ENCODE peak calls at places on chromosomes 3 and 15, in four cellular contexts. K is nucleus accumbens, N is fibroblast of lung, U is HFFc6. S is an unnamed sample.

GRCh38 chr3:148221303-148221702 is 476.4 kb upstream of the AGTR1 start:
- DNase-seq in K (no peak), N (no peak), U (no peak), S (no peak)

GRCh38 chr3:107988464-107989156 is 102.2 kb downstream of the CD47 start:
- DNase-seq in K (no peak), N (peak), U (peak), S (no peak)

GRCh38 chr15:81886586-81886985 is 159.2 kb downstream of the MEX3B start:
- DNase-seq in K (no peak), N (no peak), U (no peak), S (no peak)

GRCh38 chr3:175338775-175339535 is 479.8 kb downstream of the NAALADL2 start:
- DNase-seq in K (no peak), N (peak), U (peak), S (no peak)

GRCh38 chr15:67004142-67004541 is 61.3 kb upstream of the SMAD3 start:
- DNase-seq in K (no peak), N (no peak), U (no peak), S (no peak)

GRCh38 chr3:187041362-187042061 is 97.8 kb downstream of the RPL39L start:
- DNase-seq in K (no peak), N (no peak), U (no peak), S (no peak)

GRCh38 chr15:70258369-70259029 is 160.8 kb upstream of the TLE3 start:
- DNase-seq in K (peak), N (no peak), U (no peak), S (no peak)

GRCh38 chr3:143831208-143831607 is 17.1 kb downstream of the SLC9A9 start:
- DNase-seq in K (no peak), N (peak), U (no peak), S (no peak)

GRCh38 chr3:47347217-47347801 is 33.5 kb upstream of the PTPN23 start:
- DNase-seq in K (no peak), N (peak), U (no peak), S (no peak)

GRCh38 chr15:25437751-25438600 is 848 bp downstream of the UBE3A start:
- DNase-seq in K (peak), N (peak), U (peak), S (peak)

GRCh38 chr3:126888186-126888760 is 94.6 kb upstream of the PLXNA1 start:
- DNase-seq in K (no peak), N (no peak), U (no peak), S (no peak)

GRCh38 chr3:58116985-58117384 is 93.8 kb downstream of the DNASE1L3 start:
- DNase-seq in K (no peak), N (peak), U (no peak), S (no peak)

GRCh38 chr3:66162766-66163165 is 58.0 kb upstream of the SLC25A26 start:
- DNase-seq in K (no peak), N (no peak), U (no peak), S (no peak)

GRCh38 chr3:56856686-56857577 is 55.2 kb upstream of the ARHGEF3 start:
- DNase-seq in K (no peak), N (no peak), U (no peak), S (no peak)

GRCh38 chr3:47792699-47793098 is 10.2 kb upstream of the DHX30 start:
- DNase-seq in K (no peak), N (no peak), U (no peak), S (no peak)

GRCh38 chr15:45276851-45277250 is 24.8 kb downstream of the SLC28A2 start:
- DNase-seq in K (no peak), N (peak), U (peak), S (no peak)

GRCh38 chr15:83305696-83306291 is 21.3 kb upstream of the BNC1 start:
- DNase-seq in K (no peak), N (no peak), U (no peak), S (no peak)

GRCh38 chr15:67146214-67146613 is 80.8 kb downstream of the SMAD3 start:
- DNase-seq in K (no peak), N (peak), U (peak), S (no peak)

GRCh38 chr15:85504739-85505676 is 124.6 kb downstream of the AKAP13 start:
- DNase-seq in K (peak), N (peak), U (peak), S (no peak)

GRCh38 chr15:40302981-40303380 is 4.8 kb downstream of the PLCB2 start:
- DNase-seq in K (no peak), N (no peak), U (no peak), S (no peak)

GRCh38 chr3:12903881-12904280 is 62.5 kb upstream of the RPL32 start:
- DNase-seq in K (no peak), N (no peak), U (no peak), S (no peak)

GRCh38 chr3:132652640-132653270 is 6.9 kb downstream of the ACAD11 start:
- DNase-seq in K (no peak), N (peak), U (no peak), S (no peak)

GRCh38 chr3:13281657-13282527 is 138.2 kb downstream of the NUP210 start:
- DNase-seq in K (no peak), N (no peak), U (no peak), S (no peak)

GRCh38 chr15:67119238-67119846 is 53.9 kb downstream of the SMAD3 start:
- DNase-seq in K (no peak), N (no peak), U (no peak), S (no peak)

GRCh38 chr3:9379327-9379726 is 16.5 kb downstream of the THUMPD3 start:
- DNase-seq in K (no peak), N (no peak), U (no peak), S (no peak)

GRCh38 chr3:185716436-185717090 is 108.3 kb downstream of the IGF2BP2 start:
- DNase-seq in K (no peak), N (no peak), U (no peak), S (no peak)

GRCh38 chr15:41013698-41014414 is 60.6 kb downstream of the CHAC1 start:
- DNase-seq in K (no peak), N (peak), U (no peak), S (no peak)

GRCh38 chr15:31974855-31975421 is 55.4 kb upstream of the CHRNA7 start:
- DNase-seq in K (peak), N (peak), U (no peak), S (peak)

GRCh38 chr3:124584552-124585391 is 145.5 kb upstream of the UMPS start:
- DNase-seq in K (peak), N (peak), U (no peak), S (peak)

GRCh38 chr3:37862712-37863551 is 1.3 kb downstream of the CTDSPL start:
- DNase-seq in K (peak), N (peak), U (peak), S (no peak)

GRCh38 chr3:181549266-181549665 is 162.5 kb upstream of the SOX2 start:
- DNase-seq in K (no peak), N (no peak), U (no peak), S (no peak)

GRCh38 chr3:107661447-107662108 is 138.8 kb downstream of the BBX start:
- DNase-seq in K (no peak), N (no peak), U (no peak), S (no peak)

GRCh38 chr15:52480990-52481389 is 47.7 kb downstream of the MYO5A start:
- DNase-seq in K (no peak), N (no peak), U (no peak), S (no peak)